ENCODE peak calls at places on chromosomes 2 and 18, in eight cellular contexts. One of them, this sample, is unnamed.
A peak's percentile ranks its signal among the peaks of the same experiment; 100 is the strongest.

GRCh38 chr2:12605366-12605765 is 111.4 kb upstream of the TRIB2 start:
- DNase-seq in mesenchymal stem cell: no peak
- DNase-seq in neural progenitor cell: no peak
- DNase-seq in MM.1S: no peak
- DNase-seq in aorta: no peak
- DNase-seq in IMR-90: no peak
- DNase-seq in transverse colon: no peak
- DNase-seq in bronchial epithelial cell: no peak
- DNase-seq in this sample: no peak

GRCh38 chr2:174023591-174024523 is 58.7 kb upstream of the SP3 start:
- DNase-seq in mesenchymal stem cell: peak; percentile 99
- DNase-seq in neural progenitor cell: peak; percentile 71
- DNase-seq in MM.1S: no peak
- DNase-seq in aorta: no peak
- DNase-seq in IMR-90: peak; percentile 95
- DNase-seq in transverse colon: peak; percentile 48
- DNase-seq in bronchial epithelial cell: peak; percentile 99
- DNase-seq in this sample: peak; percentile 95

GRCh38 chr2:158667969-158668368 is 127.1 kb upstream of the DAPL1 start:
- DNase-seq in mesenchymal stem cell: no peak
- DNase-seq in neural progenitor cell: no peak
- DNase-seq in MM.1S: no peak
- DNase-seq in aorta: no peak
- DNase-seq in IMR-90: no peak
- DNase-seq in transverse colon: no peak
- DNase-seq in bronchial epithelial cell: no peak
- DNase-seq in this sample: peak; percentile 6

GRCh38 chr2:108074150-108074549 is 87.8 kb downstream of the SLC5A7 start:
- DNase-seq in mesenchymal stem cell: no peak
- DNase-seq in neural progenitor cell: no peak
- DNase-seq in MM.1S: no peak
- DNase-seq in aorta: no peak
- DNase-seq in IMR-90: no peak
- DNase-seq in transverse colon: no peak
- DNase-seq in bronchial epithelial cell: no peak
- DNase-seq in this sample: no peak

GRCh38 chr2:158990397-158991209 is 22.2 kb downstream of the TANC1 start:
- DNase-seq in mesenchymal stem cell: peak; percentile 79
- DNase-seq in neural progenitor cell: no peak
- DNase-seq in MM.1S: no peak
- DNase-seq in aorta: no peak
- DNase-seq in IMR-90: peak; percentile 95
- DNase-seq in transverse colon: no peak
- DNase-seq in bronchial epithelial cell: peak; percentile 100
- DNase-seq in this sample: peak; percentile 97

GRCh38 chr2:232927793-232928563 is 57.9 kb downstream of the SNORC start:
- DNase-seq in mesenchymal stem cell: no peak
- DNase-seq in neural progenitor cell: peak; percentile 90
- DNase-seq in MM.1S: no peak
- DNase-seq in aorta: no peak
- DNase-seq in IMR-90: no peak
- DNase-seq in transverse colon: no peak
- DNase-seq in bronchial epithelial cell: no peak
- DNase-seq in this sample: no peak

GRCh38 chr18:4068552-4069158 is 386.5 kb downstream of the DLGAP1 start:
- DNase-seq in mesenchymal stem cell: peak; percentile 42
- DNase-seq in neural progenitor cell: peak; percentile 65
- DNase-seq in MM.1S: peak; percentile 52
- DNase-seq in aorta: no peak
- DNase-seq in IMR-90: peak; percentile 56
- DNase-seq in transverse colon: peak; percentile 13
- DNase-seq in bronchial epithelial cell: peak; percentile 64
- DNase-seq in this sample: peak; percentile 52

GRCh38 chr2:156427067-156427466 is 9.1 kb upstream of the GPD2 start:
- DNase-seq in mesenchymal stem cell: no peak
- DNase-seq in neural progenitor cell: no peak
- DNase-seq in MM.1S: no peak
- DNase-seq in aorta: no peak
- DNase-seq in IMR-90: no peak
- DNase-seq in transverse colon: no peak
- DNase-seq in bronchial epithelial cell: no peak
- DNase-seq in this sample: no peak

GRCh38 chr2:216142540-216142939 is 33.4 kb downstream of the XRCC5 start:
- DNase-seq in mesenchymal stem cell: peak; percentile 41
- DNase-seq in neural progenitor cell: no peak
- DNase-seq in MM.1S: no peak
- DNase-seq in aorta: no peak
- DNase-seq in IMR-90: peak; percentile 91
- DNase-seq in transverse colon: no peak
- DNase-seq in bronchial epithelial cell: peak; percentile 7
- DNase-seq in this sample: peak; percentile 84

GRCh38 chr2:159939946-159940345 is 122.5 kb downstream of the PLA2R1 start:
- DNase-seq in mesenchymal stem cell: no peak
- DNase-seq in neural progenitor cell: no peak
- DNase-seq in MM.1S: peak; percentile 47
- DNase-seq in aorta: no peak
- DNase-seq in IMR-90: peak; percentile 18
- DNase-seq in transverse colon: no peak
- DNase-seq in bronchial epithelial cell: peak; percentile 21
- DNase-seq in this sample: peak; percentile 26

GRCh38 chr2:188243381-188243780 is 48.3 kb upstream of the GULP1 start:
- DNase-seq in mesenchymal stem cell: no peak
- DNase-seq in neural progenitor cell: no peak
- DNase-seq in MM.1S: no peak
- DNase-seq in aorta: no peak
- DNase-seq in IMR-90: no peak
- DNase-seq in transverse colon: no peak
- DNase-seq in bronchial epithelial cell: peak; percentile 18
- DNase-seq in this sample: no peak

GRCh38 chr2:134435505-134435904 is 181.6 kb downstream of the MGAT5 start:
- DNase-seq in mesenchymal stem cell: no peak
- DNase-seq in neural progenitor cell: no peak
- DNase-seq in MM.1S: no peak
- DNase-seq in aorta: no peak
- DNase-seq in IMR-90: no peak
- DNase-seq in transverse colon: no peak
- DNase-seq in bronchial epithelial cell: no peak
- DNase-seq in this sample: no peak

GRCh38 chr2:54558188-54558975 is 102.3 kb downstream of the SPTBN1 start:
- DNase-seq in mesenchymal stem cell: peak; percentile 73
- DNase-seq in neural progenitor cell: peak; percentile 91
- DNase-seq in MM.1S: peak; percentile 73
- DNase-seq in aorta: peak; percentile 87
- DNase-seq in IMR-90: peak; percentile 64
- DNase-seq in transverse colon: peak; percentile 84
- DNase-seq in bronchial epithelial cell: peak; percentile 73
- DNase-seq in this sample: peak; percentile 43

GRCh38 chr2:196712867-196713266 is 73.4 kb downstream of the CCDC150 start:
- DNase-seq in mesenchymal stem cell: no peak
- DNase-seq in neural progenitor cell: no peak
- DNase-seq in MM.1S: no peak
- DNase-seq in aorta: no peak
- DNase-seq in IMR-90: no peak
- DNase-seq in transverse colon: no peak
- DNase-seq in bronchial epithelial cell: no peak
- DNase-seq in this sample: no peak

GRCh38 chr2:216936954-216937357 is 77.1 kb upstream of the TNP1 start:
- DNase-seq in mesenchymal stem cell: peak; percentile 27
- DNase-seq in neural progenitor cell: no peak
- DNase-seq in MM.1S: no peak
- DNase-seq in aorta: no peak
- DNase-seq in IMR-90: no peak
- DNase-seq in transverse colon: no peak
- DNase-seq in bronchial epithelial cell: peak; percentile 10
- DNase-seq in this sample: no peak

GRCh38 chr18:12314586-12315305 is 6.7 kb downstream of the TUBB6 start:
- DNase-seq in mesenchymal stem cell: no peak
- DNase-seq in neural progenitor cell: no peak
- DNase-seq in MM.1S: peak; percentile 53
- DNase-seq in aorta: no peak
- DNase-seq in IMR-90: no peak
- DNase-seq in transverse colon: no peak
- DNase-seq in bronchial epithelial cell: no peak
- DNase-seq in this sample: no peak

GRCh38 chr18:12313530-12314245 is 5.6 kb downstream of the TUBB6 start:
- DNase-seq in mesenchymal stem cell: no peak
- DNase-seq in neural progenitor cell: no peak
- DNase-seq in MM.1S: no peak
- DNase-seq in aorta: no peak
- DNase-seq in IMR-90: no peak
- DNase-seq in transverse colon: no peak
- DNase-seq in bronchial epithelial cell: no peak
- DNase-seq in this sample: no peak

GRCh38 chr18:12315911-12316310 is 7.9 kb downstream of the TUBB6 start:
- DNase-seq in mesenchymal stem cell: no peak
- DNase-seq in neural progenitor cell: no peak
- DNase-seq in MM.1S: no peak
- DNase-seq in aorta: no peak
- DNase-seq in IMR-90: no peak
- DNase-seq in transverse colon: no peak
- DNase-seq in bronchial epithelial cell: no peak
- DNase-seq in this sample: no peak

GRCh38 chr18:12317664-12318333 is 9.8 kb downstream of the TUBB6 start:
- DNase-seq in mesenchymal stem cell: peak; percentile 81
- DNase-seq in neural progenitor cell: no peak
- DNase-seq in MM.1S: no peak
- DNase-seq in aorta: no peak
- DNase-seq in IMR-90: peak; percentile 85
- DNase-seq in transverse colon: no peak
- DNase-seq in bronchial epithelial cell: no peak
- DNase-seq in this sample: peak; percentile 86

GRCh38 chr18:12315481-12315880 is 7.4 kb downstream of the TUBB6 start:
- DNase-seq in mesenchymal stem cell: no peak
- DNase-seq in neural progenitor cell: no peak
- DNase-seq in MM.1S: no peak
- DNase-seq in aorta: no peak
- DNase-seq in IMR-90: no peak
- DNase-seq in transverse colon: no peak
- DNase-seq in bronchial epithelial cell: no peak
- DNase-seq in this sample: no peak
- H3K4me3 ChIP-seq in mesenchymal stem cell: peak overlapping the region; percentile 47
- H3K4me3 ChIP-seq in neural progenitor cell: no peak overlapping the region
- H3K4me3 ChIP-seq in MM.1S: no peak overlapping the region
- H3K4me3 ChIP-seq in aorta: no peak overlapping the region
- H3K4me3 ChIP-seq in IMR-90: no peak overlapping the region
- H3K4me3 ChIP-seq in transverse colon: no peak overlapping the region
- H3K4me3 ChIP-seq in bronchial epithelial cell: no peak overlapping the region
- H3K4me3 ChIP-seq in this sample: peak overlapping the region; percentile 23

GRCh38 chr2:63007813-63008458 is 42.7 kb upstream of the OTX1 start:
- DNase-seq in mesenchymal stem cell: no peak
- DNase-seq in neural progenitor cell: peak; percentile 80
- DNase-seq in MM.1S: no peak
- DNase-seq in aorta: no peak
- DNase-seq in IMR-90: no peak
- DNase-seq in transverse colon: no peak
- DNase-seq in bronchial epithelial cell: no peak
- DNase-seq in this sample: no peak

GRCh38 chr2:63012541-63012940 is 38.1 kb upstream of the OTX1 start:
- DNase-seq in mesenchymal stem cell: peak; percentile 60
- DNase-seq in neural progenitor cell: no peak
- DNase-seq in MM.1S: no peak
- DNase-seq in aorta: no peak
- DNase-seq in IMR-90: peak; percentile 61
- DNase-seq in transverse colon: no peak
- DNase-seq in bronchial epithelial cell: no peak
- DNase-seq in this sample: peak; percentile 89

GRCh38 chr2:63008838-63009237 is 41.8 kb upstream of the OTX1 start:
- DNase-seq in mesenchymal stem cell: no peak
- DNase-seq in neural progenitor cell: no peak
- DNase-seq in MM.1S: no peak
- DNase-seq in aorta: no peak
- DNase-seq in IMR-90: no peak
- DNase-seq in transverse colon: no peak
- DNase-seq in bronchial epithelial cell: no peak
- DNase-seq in this sample: no peak

GRCh38 chr2:63013448-63013847 is 37.2 kb upstream of the OTX1 start:
- DNase-seq in mesenchymal stem cell: no peak
- DNase-seq in neural progenitor cell: peak; percentile 86
- DNase-seq in MM.1S: no peak
- DNase-seq in aorta: no peak
- DNase-seq in IMR-90: no peak
- DNase-seq in transverse colon: no peak
- DNase-seq in bronchial epithelial cell: no peak
- DNase-seq in this sample: no peak

GRCh38 chr2:63009490-63009889 is 41.1 kb upstream of the OTX1 start:
- DNase-seq in mesenchymal stem cell: no peak
- DNase-seq in neural progenitor cell: no peak
- DNase-seq in MM.1S: no peak
- DNase-seq in aorta: no peak
- DNase-seq in IMR-90: no peak
- DNase-seq in transverse colon: no peak
- DNase-seq in bronchial epithelial cell: no peak
- DNase-seq in this sample: no peak
- H3K4me3 ChIP-seq in mesenchymal stem cell: no peak overlapping the region
- H3K4me3 ChIP-seq in neural progenitor cell: no peak overlapping the region
- H3K4me3 ChIP-seq in MM.1S: no peak overlapping the region
- H3K4me3 ChIP-seq in aorta: no peak overlapping the region
- H3K4me3 ChIP-seq in IMR-90: no peak overlapping the region
- H3K4me3 ChIP-seq in transverse colon: no peak overlapping the region
- H3K4me3 ChIP-seq in bronchial epithelial cell: no peak overlapping the region
- H3K4me3 ChIP-seq in this sample: no peak overlapping the region

DNA sequence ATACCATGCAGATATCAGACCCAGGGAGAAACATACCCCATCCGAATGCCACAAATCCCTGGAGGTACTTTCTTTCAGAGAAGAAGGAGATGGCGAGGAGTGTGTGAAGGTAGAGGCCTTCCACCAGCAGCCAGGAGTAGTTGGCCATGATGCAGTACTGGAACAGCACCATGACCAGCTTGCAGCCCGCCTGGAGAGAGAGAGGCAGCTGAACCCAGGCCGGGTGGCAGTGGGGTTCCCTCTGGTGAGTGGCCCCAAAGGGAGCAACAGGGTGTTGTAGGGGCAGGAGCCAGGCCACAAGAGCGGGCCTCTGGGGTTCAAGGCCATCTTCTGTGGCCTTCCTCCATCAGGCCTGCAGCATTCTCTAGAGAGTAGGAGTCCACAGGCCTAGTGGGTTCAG is 30.2 kb downstream of the TMEM37 start:
- DNase-seq in mesenchymal stem cell: no peak
- DNase-seq in neural progenitor cell: no peak
- DNase-seq in MM.1S: no peak
- DNase-seq in aorta: no peak
- DNase-seq in IMR-90: no peak
- DNase-seq in transverse colon: no peak
- DNase-seq in bronchial epithelial cell: no peak
- DNase-seq in this sample: no peak
- H3K4me3 ChIP-seq in mesenchymal stem cell: no peak overlapping the region
- H3K4me3 ChIP-seq in neural progenitor cell: no peak overlapping the region
- H3K4me3 ChIP-seq in MM.1S: no peak overlapping the region
- H3K4me3 ChIP-seq in aorta: no peak overlapping the region
- H3K4me3 ChIP-seq in IMR-90: no peak overlapping the region
- H3K4me3 ChIP-seq in transverse colon: no peak overlapping the region
- H3K4me3 ChIP-seq in bronchial epithelial cell: no peak overlapping the region
- H3K4me3 ChIP-seq in this sample: no peak overlapping the region

DNA sequence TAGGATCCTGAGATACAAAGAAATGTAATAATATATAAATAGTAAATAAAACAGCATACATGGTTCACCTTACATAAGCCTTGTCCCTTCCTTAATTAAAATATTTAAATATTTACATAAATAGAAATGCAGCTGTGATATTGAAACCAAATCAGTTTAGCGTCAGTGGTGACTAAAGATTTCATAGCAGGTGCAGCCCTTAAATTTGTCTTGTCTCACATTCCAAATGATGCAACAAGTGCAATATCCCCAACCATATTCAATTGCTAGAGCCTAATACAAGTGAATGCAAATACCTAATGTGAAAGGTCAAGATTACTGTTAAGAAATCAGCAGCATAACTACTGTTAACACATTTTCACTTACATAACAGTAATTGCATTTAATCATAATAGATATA is 539.5 kb downstream of the NYAP2 start:
- DNase-seq in mesenchymal stem cell: no peak
- DNase-seq in neural progenitor cell: no peak
- DNase-seq in MM.1S: no peak
- DNase-seq in aorta: no peak
- DNase-seq in IMR-90: no peak
- DNase-seq in transverse colon: no peak
- DNase-seq in bronchial epithelial cell: no peak
- DNase-seq in this sample: no peak
- H3K4me3 ChIP-seq in mesenchymal stem cell: no peak overlapping the region
- H3K4me3 ChIP-seq in neural progenitor cell: no peak overlapping the region
- H3K4me3 ChIP-seq in MM.1S: no peak overlapping the region
- H3K4me3 ChIP-seq in aorta: no peak overlapping the region
- H3K4me3 ChIP-seq in IMR-90: no peak overlapping the region
- H3K4me3 ChIP-seq in transverse colon: no peak overlapping the region
- H3K4me3 ChIP-seq in bronchial epithelial cell: no peak overlapping the region
- H3K4me3 ChIP-seq in this sample: no peak overlapping the region